ENCODE peak calls at places on chromosomes 7 and 10, in eight cellular contexts. B is skeletal muscle cell; R is NCI-H1092; W is AML-193; A is germinal center; J is activated T-helper 1 cell treated with anti-CD3 and anti-CD28 coated beads, Interleukin-12 subunit alpha, Interleukin-12 subunit beta, Interleukin-2, Interleukin-4 antibody, amounts not matched to agents 30 ng/mL and 10 ng/mL and 1 ng/mL, durations not matched to agents 14 hours and 24 hours and 36 hours; Y is NCI-H774; V is NCI-H524 treated with DMSO at 0.1 percent for 48 hours. U is an unnamed sample.
A peak's percentile ranks its signal among the peaks of the same experiment; 100 is the strongest.

GRCh38 chr10:110206988-110207804 is at the start of gene MXI1:
- DNase-seq in B (peak; percentile 53), R (no peak), W (no peak), A (peak; percentile 49), J (peak; percentile 45), Y (peak; percentile 38), V (no peak), U (peak; percentile 84)

GRCh38 chr7:130113887-130114286 is 43.6 kb downstream of the KLHDC10 start:
- DNase-seq in B (no peak), R (no peak), W (no peak), A (no peak), J (no peak), Y (no peak), V (no peak), U (no peak)

GRCh38 chr7:76246804-76247389 is 45.2 kb downstream of the SRRM3 start:
- DNase-seq in B (no peak), R (peak; percentile 8), W (no peak), A (no peak), J (no peak), Y (no peak), V (no peak), U (no peak)

GRCh38 chr7:68199951-68200660 is 1203.5 kb downstream of the TYW1 start:
- DNase-seq in B (no peak), R (no peak), W (no peak), A (no peak), J (no peak), Y (no peak), V (no peak), U (no peak)

GRCh38 chr10:100696477-100696901 is 48.9 kb upstream of the PAX2 start:
- DNase-seq in B (no peak), R (no peak), W (no peak), A (no peak), J (no peak), Y (no peak), V (no peak), U (no peak)

GRCh38 chr10:97533888-97534287 is 35.2 kb downstream of the UBTD1 start:
- DNase-seq in B (no peak), R (no peak), W (no peak), A (no peak), J (no peak), Y (no peak), V (no peak), U (no peak)

GRCh38 chr7:139767561-139767982 is 10.2 kb downstream of the HIPK2 start:
- DNase-seq in B (no peak), R (no peak), W (peak; percentile 89), A (no peak), J (peak; percentile 32), Y (no peak), V (no peak), U (no peak)

GRCh38 chr10:100828744-100829102 is 83.3 kb downstream of the PAX2 start:
- DNase-seq in B (no peak), R (no peak), W (no peak), A (peak; percentile 72), J (no peak), Y (no peak), V (no peak), U (no peak)

GRCh38 chr10:103736763-103737162 is 118.6 kb downstream of the SH3PXD2A start:
- DNase-seq in B (no peak), R (no peak), W (no peak), A (peak; percentile 57), J (no peak), Y (peak; percentile 14), V (no peak), U (no peak)

GRCh38 chr10:78803710-78804109 is 265.1 kb upstream of the ZMIZ1 start:
- DNase-seq in B (no peak), R (no peak), W (no peak), A (no peak), J (no peak), Y (no peak), V (no peak), U (no peak)